ENCODE peak calls at places on chromosomes 6 and 20, in four cellular contexts. One of them, this sample, is unnamed.

GRCh38 chr20:48682529-48683385 is 145.0 kb downstream of the PREX1 start:
- DNase-seq in IMR-90: peak
- DNase-seq in neuronal stem cell: peak
- DNase-seq in mesendoderm: peak
- DNase-seq in this sample: no peak

GRCh38 chr6:101322921-101323320 is 70.6 kb upstream of the GRIK2 start:
- DNase-seq in IMR-90: no peak
- DNase-seq in neuronal stem cell: no peak
- DNase-seq in mesendoderm: no peak
- DNase-seq in this sample: no peak

GRCh38 chr6:73586416-73586974 is 65.7 kb upstream of the EEF1A1 start:
- DNase-seq in IMR-90: peak
- DNase-seq in neuronal stem cell: no peak
- DNase-seq in mesendoderm: no peak
- DNase-seq in this sample: no peak

GRCh38 chr6:163813979-163814493 is 399.5 kb downstream of the QKI start:
- DNase-seq in IMR-90: no peak
- DNase-seq in neuronal stem cell: no peak
- DNase-seq in mesendoderm: no peak
- DNase-seq in this sample: no peak

GRCh38 chr6:27188885-27189418 is 58.5 kb upstream of the PRSS16 start:
- DNase-seq in IMR-90: peak
- DNase-seq in neuronal stem cell: peak
- DNase-seq in mesendoderm: peak
- DNase-seq in this sample: peak

GRCh38 chr6:137738197-137738596 is 128.9 kb upstream of the TNFAIP3 start:
- DNase-seq in IMR-90: peak
- DNase-seq in neuronal stem cell: no peak
- DNase-seq in mesendoderm: no peak
- DNase-seq in this sample: peak

GRCh38 chr6:31579546-31580445 is 2.4 kb downstream of the LTB start:
- DNase-seq in IMR-90: no peak
- DNase-seq in neuronal stem cell: no peak
- DNase-seq in mesendoderm: no peak
- DNase-seq in this sample: no peak

GRCh38 chr6:44411141-44411540 is 23.6 kb downstream of the CDC5L start:
- DNase-seq in IMR-90: peak
- DNase-seq in neuronal stem cell: no peak
- DNase-seq in mesendoderm: no peak
- DNase-seq in this sample: no peak

GRCh38 chr6:70843328-70843918 is 113.4 kb downstream of the B3GAT2 start:
- DNase-seq in IMR-90: no peak
- DNase-seq in neuronal stem cell: no peak
- DNase-seq in mesendoderm: peak
- DNase-seq in this sample: no peak

GRCh38 chr6:133837801-133838349 is 51.0 kb upstream of the TCF21 start:
- DNase-seq in IMR-90: no peak
- DNase-seq in neuronal stem cell: peak
- DNase-seq in mesendoderm: peak
- DNase-seq in this sample: peak

GRCh38 chr6:128414943-128415342 is 105.5 kb downstream of the PTPRK start:
- DNase-seq in IMR-90: no peak
- DNase-seq in neuronal stem cell: no peak
- DNase-seq in mesendoderm: no peak
- DNase-seq in this sample: peak

GRCh38 chr6:55818482-55818881 is 56.9 kb downstream of the BMP5 start:
- DNase-seq in IMR-90: no peak
- DNase-seq in neuronal stem cell: no peak
- DNase-seq in mesendoderm: no peak
- DNase-seq in this sample: peak

GRCh38 chr20:62926229-62927127 is at the start of gene DIDO1:
- DNase-seq in IMR-90: peak
- DNase-seq in neuronal stem cell: peak
- DNase-seq in mesendoderm: peak
- DNase-seq in this sample: peak

GRCh38 chr6:70956451-70957283 is at the start of gene B3GAT2:
- DNase-seq in IMR-90: peak
- DNase-seq in neuronal stem cell: peak
- DNase-seq in mesendoderm: peak
- DNase-seq in this sample: no peak

GRCh38 chr20:8361008-8361652 is 229.1 kb downstream of the PLCB1 start:
- DNase-seq in IMR-90: peak
- DNase-seq in neuronal stem cell: no peak
- DNase-seq in mesendoderm: peak
- DNase-seq in this sample: peak

GRCh38 chr20:51221791-51222408 is 199.0 kb upstream of the KCNG1 start:
- DNase-seq in IMR-90: peak
- DNase-seq in neuronal stem cell: no peak
- DNase-seq in mesendoderm: peak
- DNase-seq in this sample: peak

GRCh38 chr6:142845624-142846458 is 99.1 kb downstream of the HIVEP2 start:
- DNase-seq in IMR-90: peak
- DNase-seq in neuronal stem cell: peak
- DNase-seq in mesendoderm: peak
- DNase-seq in this sample: peak

GRCh38 chr6:68726307-68726706 is 91.2 kb downstream of the ADGRB3 start:
- DNase-seq in IMR-90: no peak
- DNase-seq in neuronal stem cell: no peak
- DNase-seq in mesendoderm: no peak
- DNase-seq in this sample: no peak

GRCh38 chr6:11224966-11225463 is 7.5 kb downstream of the NEDD9 start:
- DNase-seq in IMR-90: no peak
- DNase-seq in neuronal stem cell: no peak
- DNase-seq in mesendoderm: no peak
- DNase-seq in this sample: no peak

GRCh38 chr6:39688494-39688893 is 36.7 kb downstream of the KIF6 start:
- DNase-seq in IMR-90: peak
- DNase-seq in neuronal stem cell: no peak
- DNase-seq in mesendoderm: no peak
- DNase-seq in this sample: no peak

GRCh38 chr6:141752677-141753076 is 380.0 kb upstream of the GJE1 start:
- DNase-seq in IMR-90: no peak
- DNase-seq in neuronal stem cell: no peak
- DNase-seq in mesendoderm: no peak
- DNase-seq in this sample: peak

GRCh38 chr6:95847061-95847460 is 168.7 kb upstream of the FUT9 start:
- DNase-seq in IMR-90: no peak
- DNase-seq in neuronal stem cell: peak
- DNase-seq in mesendoderm: peak
- DNase-seq in this sample: no peak

GRCh38 chr6:114989279-114989964 is 646.6 kb upstream of the HS3ST5 start:
- DNase-seq in IMR-90: no peak
- DNase-seq in neuronal stem cell: no peak
- DNase-seq in mesendoderm: no peak
- DNase-seq in this sample: no peak

GRCh38 chr6:134196568-134197301 is 121.2 kb downstream of the SGK1 start:
- DNase-seq in IMR-90: no peak
- DNase-seq in neuronal stem cell: no peak
- DNase-seq in mesendoderm: no peak
- DNase-seq in this sample: no peak

GRCh38 chr20:20267685-20268429 is 100.0 kb upstream of the INSM1 start:
- DNase-seq in IMR-90: no peak
- DNase-seq in neuronal stem cell: no peak
- DNase-seq in mesendoderm: peak
- DNase-seq in this sample: no peak

GRCh38 chr20:62365814-62366369 is 1.2 kb downstream of the LAMA5 start:
- DNase-seq in IMR-90: no peak
- DNase-seq in neuronal stem cell: no peak
- DNase-seq in mesendoderm: peak
- DNase-seq in this sample: peak

GRCh38 chr20:59771506-59772372 is 161.7 kb downstream of the SYCP2 start:
- DNase-seq in IMR-90: no peak
- DNase-seq in neuronal stem cell: no peak
- DNase-seq in mesendoderm: no peak
- DNase-seq in this sample: no peak

GRCh38 chr20:9411833-9412232 is 102.6 kb upstream of the LAMP5 start:
- DNase-seq in IMR-90: no peak
- DNase-seq in neuronal stem cell: no peak
- DNase-seq in mesendoderm: no peak
- DNase-seq in this sample: no peak

GRCh38 chr6:136774228-136775041 is 17.8 kb downstream of the MAP3K5 start:
- DNase-seq in IMR-90: peak
- DNase-seq in neuronal stem cell: no peak
- DNase-seq in mesendoderm: peak
- DNase-seq in this sample: peak

GRCh38 chr6:70381436-70381786 is 31.9 kb upstream of the FAM135A start:
- DNase-seq in IMR-90: no peak
- DNase-seq in neuronal stem cell: no peak
- DNase-seq in mesendoderm: no peak
- DNase-seq in this sample: no peak

GRCh38 chr20:56987992-56988391 is 278.4 kb downstream of the BMP7 start:
- DNase-seq in IMR-90: no peak
- DNase-seq in neuronal stem cell: no peak
- DNase-seq in mesendoderm: no peak
- DNase-seq in this sample: peak

GRCh38 chr20:2693286-2693995 is 861 bp downstream of the EBF4 start:
- DNase-seq in IMR-90: no peak
- DNase-seq in neuronal stem cell: no peak
- DNase-seq in mesendoderm: peak
- DNase-seq in this sample: peak

GRCh38 chr6:18451756-18452155 is 64.6 kb downstream of the RNF144B start:
- DNase-seq in IMR-90: no peak
- DNase-seq in neuronal stem cell: no peak
- DNase-seq in mesendoderm: no peak
- DNase-seq in this sample: no peak

GRCh38 chr20:37570419-37570818 is 42.7 kb upstream of the BLCAP start:
- DNase-seq in IMR-90: no peak
- DNase-seq in neuronal stem cell: no peak
- DNase-seq in mesendoderm: no peak
- DNase-seq in this sample: no peak

GRCh38 chr6:120352491-120352890 is 981.8 kb downstream of the TBC1D32 start:
- DNase-seq in IMR-90: no peak
- DNase-seq in neuronal stem cell: no peak
- DNase-seq in mesendoderm: no peak
- DNase-seq in this sample: no peak

GRCh38 chr6:120355822-120356221 is 978.5 kb downstream of the TBC1D32 start:
- DNase-seq in IMR-90: no peak
- DNase-seq in neuronal stem cell: no peak
- DNase-seq in mesendoderm: no peak
- DNase-seq in this sample: no peak

GRCh38 chr6:120357447-120357846 is 976.8 kb downstream of the TBC1D32 start:
- DNase-seq in IMR-90: no peak
- DNase-seq in neuronal stem cell: no peak
- DNase-seq in mesendoderm: no peak
- DNase-seq in this sample: no peak

DNA sequence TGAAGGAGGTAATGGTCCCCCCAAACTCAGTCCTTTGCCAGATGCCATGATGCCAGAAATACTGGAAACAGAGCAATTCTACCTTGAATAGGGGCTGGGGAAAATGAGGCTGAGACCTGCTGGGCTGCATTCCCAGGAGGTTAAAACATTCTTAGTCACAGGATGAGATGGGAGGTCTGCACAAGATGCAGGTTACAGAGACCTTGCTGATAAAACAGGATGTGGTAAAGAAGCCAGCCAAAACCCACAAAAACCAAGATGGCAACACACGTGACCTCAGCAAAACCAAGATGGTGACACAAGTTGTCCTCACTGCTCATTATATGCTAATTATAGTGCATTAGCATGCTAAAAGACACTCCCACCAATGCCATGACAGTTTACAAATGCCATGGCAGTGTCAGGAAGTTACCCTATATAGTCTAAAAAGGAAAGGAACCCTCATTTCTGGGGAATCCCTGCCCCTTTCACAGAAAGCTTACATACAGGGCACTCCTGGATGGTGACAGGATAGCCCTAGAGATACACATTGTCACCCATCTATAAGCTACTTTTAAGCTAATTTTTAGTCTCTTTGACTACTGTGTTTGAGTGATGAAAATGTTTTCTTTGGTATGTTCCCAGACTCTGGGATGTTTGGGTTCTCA is 979.7 kb downstream of the TBC1D32 start:
- DNase-seq in IMR-90: no peak
- DNase-seq in neuronal stem cell: no peak
- DNase-seq in mesendoderm: peak
- DNase-seq in this sample: peak
- H3K4ac ChIP-seq in IMR-90: no peak
- H3K4ac ChIP-seq in neuronal stem cell: no peak
- H3K4ac ChIP-seq in mesendoderm: no peak
- H3K4ac ChIP-seq in this sample: no peak

GRCh38 chr6:16320533-16321340 is 82.3 kb downstream of the GMPR start:
- DNase-seq in IMR-90: peak
- DNase-seq in neuronal stem cell: no peak
- DNase-seq in mesendoderm: no peak
- DNase-seq in this sample: no peak
- H3K4ac ChIP-seq in IMR-90: peak
- H3K4ac ChIP-seq in neuronal stem cell: no peak
- H3K4ac ChIP-seq in mesendoderm: no peak
- H3K4ac ChIP-seq in this sample: no peak

GRCh38 chr20:58667975-58668374 is 16.9 kb downstream of the STX16 start:
- DNase-seq in IMR-90: no peak
- DNase-seq in neuronal stem cell: no peak
- DNase-seq in mesendoderm: peak
- DNase-seq in this sample: peak

GRCh38 chr20:58668901-58669286 is 17.8 kb downstream of the STX16 start:
- DNase-seq in IMR-90: no peak
- DNase-seq in neuronal stem cell: no peak
- DNase-seq in mesendoderm: no peak
- DNase-seq in this sample: no peak

GRCh38 chr20:58670097-58670496 is 19.0 kb downstream of the STX16 start:
- DNase-seq in IMR-90: peak
- DNase-seq in neuronal stem cell: no peak
- DNase-seq in mesendoderm: no peak
- DNase-seq in this sample: peak

GRCh38 chr20:58670659-58671058 is 19.6 kb downstream of the STX16 start:
- DNase-seq in IMR-90: no peak
- DNase-seq in neuronal stem cell: no peak
- DNase-seq in mesendoderm: no peak
- DNase-seq in this sample: no peak

DNA sequence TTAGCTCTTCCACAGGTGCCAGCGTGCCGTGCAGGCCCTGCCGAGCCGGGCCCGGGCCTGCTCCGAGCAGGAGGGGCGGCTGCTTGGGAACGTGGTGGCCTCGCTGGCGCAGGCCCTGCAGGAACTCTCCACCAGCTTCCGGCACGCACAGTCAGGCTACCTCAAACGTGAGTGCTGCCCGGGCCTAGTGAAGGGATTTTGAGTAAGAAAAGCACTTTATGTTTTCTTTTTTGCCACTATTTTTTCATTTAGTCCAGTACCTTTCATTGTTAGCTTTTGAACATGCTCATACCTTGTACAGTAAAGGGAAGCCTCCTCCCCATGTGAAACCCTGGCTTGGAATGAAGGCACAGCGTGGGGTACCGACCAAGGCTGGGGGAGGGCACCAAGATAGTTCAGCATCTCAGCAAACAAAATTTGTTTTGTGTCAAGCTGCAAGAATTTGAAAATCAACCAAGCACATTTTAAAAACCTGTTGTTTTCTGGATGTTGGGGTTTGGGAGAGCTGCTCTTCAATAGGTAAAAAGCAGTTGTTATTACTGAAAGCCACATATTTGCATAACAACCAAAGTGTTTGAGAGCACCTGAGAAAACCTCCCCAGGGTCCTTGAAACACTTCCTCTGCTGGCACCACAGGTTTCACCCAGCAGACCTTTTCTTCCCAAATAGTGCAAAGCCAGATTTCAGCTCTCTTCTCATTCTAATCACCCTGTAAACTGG is 18.4 kb downstream of the STX16 start:
- DNase-seq in IMR-90: no peak
- DNase-seq in neuronal stem cell: no peak
- DNase-seq in mesendoderm: peak
- DNase-seq in this sample: no peak
- H3K4ac ChIP-seq in IMR-90: no peak
- H3K4ac ChIP-seq in neuronal stem cell: no peak
- H3K4ac ChIP-seq in mesendoderm: no peak
- H3K4ac ChIP-seq in this sample: peak

GRCh38 chr20:50193851-50194830 is 3.5 kb downstream of the CEBPB start:
- DNase-seq in IMR-90: peak
- DNase-seq in neuronal stem cell: no peak
- DNase-seq in mesendoderm: peak
- DNase-seq in this sample: peak
- H3K4ac ChIP-seq in IMR-90: peak
- H3K4ac ChIP-seq in neuronal stem cell: no peak
- H3K4ac ChIP-seq in mesendoderm: no peak
- H3K4ac ChIP-seq in this sample: peak

This sample was measured in trophoblast cell.